ENCODE peak calls at places on chromosomes 16 and 17, in six cellular contexts. N is cardiac fibroblast, U is suprapubic skin, X is fibroblast of lung, B is stomach, T is tibial artery. D is an unnamed sample.

GRCh38 chr16:46866286-46866685 is 17.9 kb upstream of the GPT2 start:
- DNase-seq in B (no peak), N (no peak), T (no peak), U (no peak), X (no peak), D (no peak)

GRCh38 chr17:75950421-75950820 is 9.6 kb upstream of the FBF1 start:
- DNase-seq in B (no peak), N (no peak), T (no peak), X (no peak), U (no peak), D (no peak)

GRCh38 chr17:19579867-19580565 is 46.4 kb downstream of the SLC47A1 start:
- DNase-seq in T (no peak), X (peak; percentile 17), N (peak; percentile 3), U (no peak), B (no peak), D (no peak)

GRCh38 chr16:28012031-28012445 is 51.5 kb downstream of the GSG1L start:
- DNase-seq in N (peak; percentile 12), T (no peak), U (no peak), X (peak; percentile 38), B (no peak), D (no peak)

GRCh38 chr16:54281535-54282201 is 4.9 kb downstream of the IRX3 start:
- DNase-seq in B (no peak), T (peak; percentile 59), U (peak; percentile 64), X (no peak), N (no peak), D (no peak)

GRCh38 chr17:43736389-43736788 is 22.2 kb downstream of the SOST start:
- DNase-seq in X (no peak), T (no peak), N (no peak), U (no peak), B (no peak), D (no peak)

GRCh38 chr16:4212207-4212933 is 29.5 kb downstream of the SRL start:
- DNase-seq in T (peak; percentile 95), U (no peak), N (peak; percentile 79), X (no peak), B (no peak), D (no peak)

GRCh38 chr17:45345554-45346254 is 28.9 kb upstream of the MAP3K14 start:
- DNase-seq in X (peak; percentile 70), B (no peak), N (peak; percentile 46), T (no peak), U (peak; percentile 73), D (no peak)

GRCh38 chr17:75459246-75459589 is 2.8 kb downstream of the TMEM94 start:
- DNase-seq in X (no peak), T (no peak), N (no peak), B (no peak), U (no peak), D (no peak)

GRCh38 chr16:5504028-5504758 is 406.6 kb upstream of the EEF2KMT start:
- DNase-seq in N (no peak), X (peak; percentile 19), T (no peak), B (peak; percentile 58), U (no peak), D (no peak)

GRCh38 chr17:45697076-45697475 is 87.0 kb upstream of the CRHR1 start:
- DNase-seq in B (no peak), X (no peak), T (no peak), U (no peak), N (no peak), D (no peak)

GRCh38 chr17:41029633-41030245 is at the start of gene KRTAP1-4:
- DNase-seq in U (no peak), N (no peak), T (no peak), X (no peak), B (no peak), D (no peak)

GRCh38 chr17:33192961-33193911 is 99.9 kb downstream of the ASIC2 start:
- DNase-seq in B (no peak), U (no peak), T (no peak), N (no peak), X (peak; percentile 89), D (no peak)

GRCh38 chr16:21223787-21224186 is 9.7 kb upstream of the ANKS4B start:
- DNase-seq in N (no peak), U (no peak), B (no peak), X (no peak), T (no peak), D (peak; percentile 44)

GRCh38 chr17:76569607-76570279 is 15.9 kb downstream of the ST6GALNAC2 start:
- DNase-seq in T (no peak), U (no peak), N (no peak), B (peak; percentile 90), X (peak; percentile 35), D (no peak)

GRCh38 chr17:74059471-74059870 is 144.0 kb upstream of the RPL38 start:
- DNase-seq in B (peak; percentile 27), T (no peak), X (no peak), N (no peak), U (no peak), D (no peak)

GRCh38 chr17:76585649-76586593 is at the start of gene ST6GALNAC2:
- DNase-seq in B (peak; percentile 84), U (no peak), N (no peak), T (peak; percentile 73), X (peak; percentile 40), D (peak; percentile 87)

GRCh38 chr16:67105881-67106280 is 3.9 kb upstream of the PHAF1 start:
- DNase-seq in U (no peak), T (no peak), N (no peak), X (no peak), B (no peak), D (no peak)

GRCh38 chr17:19011581-19011980 is 7.0 kb upstream of the FAM83G start:
- DNase-seq in U (no peak), N (no peak), T (no peak), B (no peak), X (no peak), D (no peak)

GRCh38 chr17:17681187-17681743 is at the start of gene RAI1:
- DNase-seq in X (peak; percentile 84), N (peak; percentile 84), U (peak; percentile 85), T (peak; percentile 85), B (peak; percentile 81), D (peak; percentile 93)

DNA sequence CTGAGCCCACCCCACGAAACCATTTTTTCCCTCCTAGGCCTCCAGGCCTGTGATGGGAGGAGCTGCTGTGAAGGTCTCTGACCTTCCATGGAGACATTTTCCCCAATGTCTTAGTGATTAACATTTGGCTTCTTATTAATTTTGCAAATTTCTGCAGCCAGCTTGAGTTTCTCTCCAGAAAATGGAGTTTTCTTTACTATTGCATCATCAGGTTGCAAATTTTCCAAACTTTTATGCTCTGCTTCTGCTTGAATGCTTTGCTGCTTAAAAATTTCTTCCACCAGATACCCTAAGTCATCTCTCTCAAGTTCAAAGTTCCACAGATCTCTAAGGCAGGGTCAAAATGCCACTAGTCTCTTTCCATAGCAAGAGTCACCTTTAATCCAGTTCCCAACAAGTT is 12.9 kb upstream of the MYH4 start:
- DNase-seq in T (no peak), X (no peak), N (no peak), B (no peak), U (no peak), D (no peak)
- TF ChIP-seq CTCF in T (no peak), X (no peak), N (no peak), B (no peak), U (no peak), D (no peak)

DNA sequence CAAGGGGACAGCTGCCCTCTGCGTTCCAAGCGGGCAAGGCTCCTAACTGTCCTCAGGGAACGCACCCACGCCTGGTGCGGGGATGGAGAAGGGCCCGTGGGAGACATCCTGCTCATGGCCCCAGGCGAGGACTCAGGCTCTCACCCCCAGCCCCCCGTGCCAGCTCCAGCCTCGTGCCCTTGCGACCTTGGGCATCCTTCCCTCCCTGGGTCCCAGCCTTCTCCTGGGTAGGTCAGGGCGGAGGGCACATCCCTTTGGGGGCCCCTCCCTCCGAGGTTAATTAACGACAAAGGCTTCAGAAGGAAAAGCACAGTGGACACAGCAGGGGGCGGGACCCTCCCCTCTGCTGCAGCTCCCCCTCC is 3.0 kb downstream of the PGAP6 start:
- DNase-seq in U (no peak), B (no peak), X (no peak), N (no peak), T (no peak), D (no peak)
- TF ChIP-seq CTCF in U (no peak), B (no peak), X (no peak), N (no peak), T (no peak), D (no peak)

GRCh38 chr16:86927699-86928098 is 349.4 kb downstream of the FOXL1 start:
- DNase-seq in X (no peak), N (no peak), B (no peak), T (no peak), U (no peak), D (no peak)
- TF ChIP-seq CTCF in X (no peak), N (no peak), B (no peak), T (no peak), U (no peak), D (no peak)

GRCh38 chr17:81037783-81038733 is 3.1 kb downstream of the BAIAP2 start:
- DNase-seq in B (peak; percentile 84), T (peak; percentile 72), N (no peak), U (no peak), X (no peak), D (no peak)
- TF ChIP-seq CTCF in B (no peak), T (no peak), N (no peak), U (no peak), X (no peak), D (no peak)

D was measured in osteocyte.